ENCODE peak calls at places on chromosome 13, in nine cellular contexts. E, B, A, Z, K, N, J, R and X are unnamed samples.

GRCh38 chr13:29830000-29830399 is 20.4 kb downstream of the UBL3 start:
- DNase-seq in E (no peak), B (no peak), A (no peak), Z (no peak), K (no peak), N (peak; percentile 10), J (no peak), R (no peak), X (no peak)

GRCh38 chr13:38902551-38902950 is 88.1 kb downstream of the STOML3 start:
- DNase-seq in E (no peak), B (no peak), A (no peak), Z (no peak), K (no peak), N (peak; percentile 73), J (no peak), R (no peak), X (peak; percentile 76)

GRCh38 chr13:98565726-98566577 is 11.0 kb downstream of the STK24 start:
- DNase-seq in E (no peak), B (no peak), A (peak; percentile 37), Z (no peak), K (no peak), N (no peak), J (no peak), R (peak; percentile 38), X (no peak)

GRCh38 chr13:113172419-113172926 is 14.0 kb downstream of the PROZ start:
- DNase-seq in E (no peak), B (no peak), A (no peak), Z (no peak), K (no peak), N (no peak), J (no peak), R (no peak), X (no peak)

GRCh38 chr13:101757446-101758039 is 305.1 kb downstream of the ITGBL1 start:
- DNase-seq in E (no peak), B (no peak), A (peak; percentile 36), Z (no peak), K (no peak), N (peak; percentile 60), J (no peak), R (peak; percentile 48), X (no peak)

GRCh38 chr13:91978571-91978970 is 580.1 kb downstream of the GPC5 start:
- DNase-seq in E (no peak), B (no peak), A (no peak), Z (no peak), K (no peak), N (no peak), J (no peak), R (no peak), X (no peak)

GRCh38 chr13:62910541-62910940 is 1494.9 kb upstream of the PCDH20 start:
- DNase-seq in E (no peak), B (no peak), A (no peak), Z (no peak), K (no peak), N (no peak), J (no peak), R (no peak), X (no peak)

GRCh38 chr13:23506071-23506820 is 64.0 kb upstream of the TNFRSF19 start:
- DNase-seq in E (no peak), B (no peak), A (no peak), Z (peak; percentile 4), K (no peak), N (no peak), J (no peak), R (peak; percentile 46), X (no peak)

GRCh38 chr13:45362939-45363338 is 22.0 kb upstream of the TPT1 start:
- DNase-seq in E (no peak), B (no peak), A (peak; percentile 52), Z (no peak), K (no peak), N (no peak), J (no peak), R (no peak), X (no peak)

GRCh38 chr13:84645196-84646071 is 763.2 kb upstream of the SLITRK1 start:
- DNase-seq in E (no peak), B (no peak), A (no peak), Z (no peak), K (no peak), N (peak; percentile 59), J (no peak), R (no peak), X (peak; percentile 66)

GRCh38 chr13:79530270-79530669 is 49.3 kb downstream of the NDFIP2 start:
- DNase-seq in E (no peak), B (no peak), A (no peak), Z (no peak), K (no peak), N (no peak), J (no peak), R (no peak), X (no peak)

GRCh38 chr13:113211774-113212173 is 2.4 kb downstream of the CUL4A start:
- DNase-seq in E (no peak), B (no peak), A (no peak), Z (peak; percentile 37), K (no peak), N (no peak), J (no peak), R (no peak), X (no peak)

GRCh38 chr13:72144625-72145024 is 277.6 kb upstream of the DACH1 start:
- DNase-seq in E (no peak), B (no peak), A (no peak), Z (no peak), K (no peak), N (peak; percentile 26), J (no peak), R (no peak), X (peak; percentile 69)

GRCh38 chr13:72150502-72150901 is 283.5 kb upstream of the DACH1 start:
- DNase-seq in E (no peak), B (no peak), A (no peak), Z (no peak), K (no peak), N (no peak), J (no peak), R (no peak), X (no peak)

GRCh38 chr13:72149701-72150100 is 282.7 kb upstream of the DACH1 start:
- DNase-seq in E (no peak), B (no peak), A (no peak), Z (no peak), K (no peak), N (no peak), J (no peak), R (no peak), X (no peak)

GRCh38 chr13:72145383-72145782 is 278.4 kb upstream of the DACH1 start:
- DNase-seq in E (no peak), B (no peak), A (no peak), Z (no peak), K (peak; percentile 50), N (no peak), J (no peak), R (no peak), X (no peak)

GRCh38 chr13:72146816-72147215 is 279.8 kb upstream of the DACH1 start:
- DNase-seq in E (no peak), B (no peak), A (no peak), Z (no peak), K (no peak), N (no peak), J (no peak), R (no peak), X (no peak)
- TF ChIP-seq CTCF in E (no peak), B (no peak), A (no peak), Z (no peak), K (no peak), N (no peak), J (no peak), R (no peak), X (no peak)

DNA sequence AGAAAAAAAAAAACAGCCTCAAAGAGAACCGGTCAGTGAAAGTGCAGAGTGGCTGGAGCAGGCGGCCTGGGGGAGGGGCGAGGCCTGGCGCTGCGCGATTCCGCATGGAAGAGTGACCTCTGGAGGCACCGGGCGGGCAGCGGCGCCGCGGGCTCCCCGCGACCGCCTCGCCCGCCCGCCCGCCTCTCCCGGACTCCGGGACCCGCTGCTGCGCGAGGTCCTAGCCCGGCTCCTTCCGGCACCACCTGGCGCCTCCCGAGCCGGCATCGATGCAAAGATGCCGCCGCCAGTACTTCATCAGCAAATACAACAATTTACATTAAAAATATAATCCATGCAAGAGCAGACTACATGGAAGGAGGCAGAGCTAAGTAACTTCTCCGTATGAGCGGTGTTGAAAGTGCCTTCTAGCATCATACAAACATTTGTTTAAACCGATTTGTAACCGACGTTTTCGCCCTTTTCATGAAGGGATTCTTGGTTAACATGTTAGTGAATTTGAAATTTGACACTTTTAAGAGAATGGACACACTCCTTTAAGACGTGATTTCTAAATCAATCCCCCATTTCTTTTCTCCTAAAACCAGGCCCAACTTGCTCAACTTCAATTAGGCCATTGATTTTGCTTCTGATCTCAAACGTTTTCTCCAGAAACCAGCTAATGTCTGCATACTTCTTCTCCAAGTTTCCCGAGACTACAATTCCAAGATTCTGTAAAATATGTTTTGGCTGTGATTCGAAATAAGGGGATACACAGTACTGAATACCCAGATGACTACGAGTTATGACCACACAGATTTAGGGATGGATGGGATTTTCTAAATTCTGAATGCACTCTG is 2.1 kb downstream of the EFNB2 start:
- DNase-seq in E (no peak), B (peak; percentile 76), A (peak; percentile 34), Z (peak; percentile 91), K (peak; percentile 81), N (peak; percentile 80), J (no peak), R (peak; percentile 84), X (no peak)
- TF ChIP-seq CTCF in E (peak; percentile 58), B (peak; percentile 84), A (peak; percentile 5), Z (peak; percentile 57), K (peak; percentile 58), N (peak; percentile 38), J (peak; percentile 14), R (peak; percentile 68), X (peak; percentile 70)

GRCh38 chr13:27341616-27342015 is 71.0 kb downstream of the RASL11A start:
- DNase-seq in E (no peak), B (no peak), A (no peak), Z (peak; percentile 27), K (no peak), N (peak; percentile 13), J (no peak), R (no peak), X (no peak)

GRCh38 chr13:27339299-27339698 is 68.7 kb downstream of the RASL11A start:
- DNase-seq in E (no peak), B (no peak), A (peak; percentile 70), Z (peak; percentile 30), K (peak; percentile 28), N (peak; percentile 64), J (peak; percentile 78), R (peak; percentile 61), X (no peak)

GRCh38 chr13:27336005-27336673 is 65.5 kb downstream of the RASL11A start:
- DNase-seq in E (no peak), B (no peak), A (no peak), Z (no peak), K (peak; percentile 50), N (no peak), J (no peak), R (no peak), X (no peak)

GRCh38 chr13:27338207-27338606 is 67.6 kb downstream of the RASL11A start:
- DNase-seq in E (no peak), B (no peak), A (no peak), Z (no peak), K (no peak), N (no peak), J (no peak), R (no peak), X (no peak)

GRCh38 chr13:27338816-27339215 is 68.2 kb downstream of the RASL11A start:
- DNase-seq in E (no peak), B (no peak), A (peak; percentile 60), Z (no peak), K (no peak), N (no peak), J (peak; percentile 36), R (peak; percentile 45), X (no peak)
- TF ChIP-seq CTCF in E (no peak), B (peak; percentile 27), A (peak; percentile 41), Z (no peak), K (peak; percentile 55), N (no peak), J (peak; percentile 32), R (no peak), X (no peak)

GRCh38 chr13:32019612-32020233 is 11.9 kb upstream of the FRY start:
- DNase-seq in E (no peak), B (peak; percentile 25), A (peak; percentile 83), Z (peak; percentile 50), K (peak; percentile 68), N (peak; percentile 55), J (peak; percentile 37), R (peak; percentile 55), X (no peak)
- TF ChIP-seq CTCF in E (peak; percentile 65), B (peak; percentile 76), A (peak; percentile 79), Z (peak; percentile 73), K (peak; percentile 93), N (peak; percentile 66), J (peak; percentile 37), R (peak; percentile 79), X (peak; percentile 64)